ENCODE peak calls at places on chromosomes 4 and X, in four cellular contexts. F is sigmoid colon, Y is thyroid gland, Z is A549. R is an unnamed sample.

GRCh38 chrX:96764864-96765263 is 80.2 kb downstream of the DIAPH2 start:
- DNase-seq in Z (no peak), Y (no peak), F (no peak), R (no peak)

GRCh38 chr4:122824616-122825015 is 2.0 kb upstream of the FGF2 start:
- DNase-seq in F (no peak), Z (no peak), Y (no peak), R (no peak)

GRCh38 chr4:11189756-11190155 is 238.9 kb downstream of the HS3ST1 start:
- DNase-seq in Y (no peak), F (no peak), Z (no peak), R (no peak)

GRCh38 chrX:1025413-1025812 is 187.0 kb downstream of the CRLF2 start:
- DNase-seq in F (no peak), Y (no peak), Z (no peak), R (no peak)

GRCh38 chr4:184962125-184962638 is 56.1 kb upstream of the HELT start:
- DNase-seq in Y (no peak), F (no peak), Z (no peak), R (no peak)

GRCh38 chr4:168486961-168487820 is 6.9 kb upstream of the DDX60L start:
- DNase-seq in F (no peak), Y (no peak), Z (peak), R (no peak)

GRCh38 chrX:78455901-78456300 is 128.5 kb upstream of the CYSLTR1 start:
- DNase-seq in F (no peak), Z (peak), Y (no peak), R (no peak)

GRCh38 chr4:55706526-55706925 is 70.4 kb upstream of the NMU start:
- DNase-seq in Z (no peak), Y (no peak), F (no peak), R (no peak)

GRCh38 chrX:112867570-112867969 is 26.9 kb upstream of the AMOT start:
- DNase-seq in Z (no peak), F (no peak), Y (no peak), R (no peak)

GRCh38 chr4:62431513-62431912 is 1231.4 kb downstream of the ADGRL3 start:
- DNase-seq in Z (no peak), F (no peak), Y (no peak), R (no peak)

GRCh38 chrX:102765794-102766193 is 45.3 kb downstream of the GPRASP3 start:
- DNase-seq in F (peak), Z (peak), Y (no peak), R (no peak)

GRCh38 chrX:71235482-71235881 is 12.5 kb downstream of the GJB1 start:
- DNase-seq in Y (no peak), Z (no peak), F (no peak), R (no peak)

GRCh38 chr4:70688795-70689231 is 481 bp downstream of the UTP3 start:
- DNase-seq in Z (no peak), Y (no peak), F (no peak), R (no peak)

GRCh38 chr4:158870282-158871049 is 101.6 kb downstream of the FNIP2 start:
- DNase-seq in F (no peak), Z (no peak), Y (no peak), R (no peak)

GRCh38 chr4:87856816-87857215 is 24.0 kb downstream of the MEPE start:
- DNase-seq in Z (no peak), F (no peak), Y (no peak), R (no peak)

GRCh38 chr4:74623041-74623440 is 171.3 kb downstream of the BTC start:
- DNase-seq in F (no peak), Y (no peak), Z (peak), R (no peak)

GRCh38 chr4:153509724-153510123 is 43.6 kb downstream of the TMEM131L start:
- DNase-seq in F (no peak), Z (no peak), Y (no peak), R (no peak)

GRCh38 chr4:139115226-139115625 is 61.8 kb downstream of the ELF2 start:
- DNase-seq in F (no peak), Y (no peak), Z (no peak), R (no peak)

GRCh38 chr4:150647008-150647407 is 65.1 kb downstream of the MAB21L2 start:
- DNase-seq in Z (no peak), F (no peak), Y (no peak), R (no peak)

GRCh38 chrX:427812-428725 is 41.4 kb upstream of the PPP2R3B start:
- DNase-seq in Z (peak), F (peak), Y (peak), R (no peak)

GRCh38 chrX:12378706-12379105 is 240.4 kb downstream of the FRMPD4 start:
- DNase-seq in F (no peak), Y (no peak), Z (no peak), R (no peak)

GRCh38 chr4:173211838-173212237 is 43.2 kb downstream of the GALNT7 start:
- DNase-seq in Y (no peak), Z (peak), F (no peak), R (no peak)

GRCh38 chrX:151098996-151099395 is 77.4 kb upstream of the GPR50 start:
- DNase-seq in F (no peak), Z (no peak), Y (no peak), R (peak)

GRCh38 chrX:109774136-109774535 is 41.1 kb upstream of the ACSL4 start:
- DNase-seq in Z (no peak), Y (no peak), F (no peak), R (no peak)

GRCh38 chrX:79117078-79117477 is 27.4 kb upstream of the GPR174 start:
- DNase-seq in Y (no peak), Z (no peak), F (no peak), R (no peak)

GRCh38 chr4:4869731-4870483 is 10.4 kb downstream of the MSX1 start:
- DNase-seq in Y (no peak), F (no peak), Z (no peak), R (no peak)

GRCh38 chr4:184355111-184355604 is 119.2 kb downstream of the IRF2 start:
- DNase-seq in Z (peak), F (no peak), Y (peak), R (peak)

GRCh38 chr4:58042176-58042575 is 932.0 kb upstream of the IGFBP7 start:
- DNase-seq in F (no peak), Y (no peak), Z (no peak), R (no peak)

GRCh38 chr4:42262701-42263490 is 110.4 kb upstream of the BEND4 start:
- DNase-seq in Y (no peak), Z (no peak), F (no peak), R (no peak)

GRCh38 chrX:118550792-118551191 is 55.2 kb downstream of the DOCK11 start:
- DNase-seq in Z (no peak), F (no peak), Y (no peak), R (no peak)

GRCh38 chr4:16026155-16026761 is 57.6 kb downstream of the PROM1 start:
- DNase-seq in Y (no peak), F (no peak), Z (peak), R (no peak)

GRCh38 chrX:8191022-8191421 is 20.0 kb upstream of the VCX2 start:
- DNase-seq in Y (no peak), Z (no peak), F (no peak), R (no peak)

GRCh38 chr4:6267573-6267972 is 2.1 kb upstream of the WFS1 start:
- DNase-seq in F (no peak), Y (no peak), Z (no peak), R (no peak)

GRCh38 chr4:6270691-6271121 is 1.1 kb downstream of the WFS1 start:
- DNase-seq in Y (peak), F (no peak), Z (no peak), R (peak)

GRCh38 chr4:6269651-6270511 is at the start of gene WFS1:
- DNase-seq in Y (peak), F (peak), Z (peak), R (peak)

GRCh38 chr4:6268650-6269399 is 825 bp upstream of the WFS1 start:
- DNase-seq in Z (no peak), Y (no peak), F (no peak), R (no peak)

GRCh38 chr4:6269400-6269650 is 325 bp upstream of the WFS1 start:
- DNase-seq in F (no peak), Z (no peak), Y (no peak), R (no peak)
- H3K4me3 ChIP-seq in F (peak), Z (peak), Y (no peak), R (no peak)

DNA sequence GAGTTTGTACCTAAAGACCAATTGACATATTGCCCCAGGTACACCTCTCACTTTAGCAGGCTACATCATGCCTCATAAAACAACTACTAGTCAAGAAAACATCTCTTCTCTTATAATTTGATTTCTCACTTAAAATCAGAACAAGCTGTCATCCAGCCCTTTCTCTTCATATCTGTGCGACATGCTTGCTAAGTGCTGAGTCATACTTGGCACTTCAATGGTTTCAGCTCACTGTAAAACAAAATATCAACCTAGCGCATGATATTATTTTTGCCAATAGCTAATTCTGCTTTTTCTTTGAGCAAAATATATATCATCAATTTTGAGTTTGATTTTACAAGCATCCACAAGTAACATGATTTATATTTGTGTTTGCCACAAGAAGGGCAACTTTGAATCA is 27.9 kb upstream of the FUNDC1 start:
- DNase-seq in F (no peak), Z (peak), Y (no peak), R (no peak)
- H3K27ac ChIP-seq in F (no peak), Z (peak), Y (no peak), R (no peak)

GRCh38 chr4:40665844-40666243 is 36.2 kb upstream of the RBM47 start:
- DNase-seq in F (no peak), Z (no peak), Y (no peak), R (no peak)

GRCh38 chr4:40656221-40656863 is 26.7 kb upstream of the RBM47 start:
- DNase-seq in F (no peak), Z (no peak), Y (no peak), R (no peak)

GRCh38 chr4:40662962-40663604 is 33.4 kb upstream of the RBM47 start:
- DNase-seq in Y (peak), Z (peak), F (no peak), R (peak)

GRCh38 chr4:40661803-40662202 is 32.1 kb upstream of the RBM47 start:
- DNase-seq in Y (no peak), Z (no peak), F (no peak), R (no peak)
- H3K4me3 ChIP-seq in Y (no peak), Z (no peak), F (no peak), R (no peak)

GRCh38 chr4:108172780-108173598 is 4.3 kb upstream of the LEF1 start:
- DNase-seq in Y (peak), F (no peak), Z (no peak), R (peak)
- H3K27ac ChIP-seq in Y (no peak), F (peak), Z (no peak), R (no peak)